ENCODE peak calls at places on chromosome 17, in four cellular contexts. P, C, Y and N are unnamed samples.

GRCh38 chr17:10156082-10156445 is 42.3 kb downstream of the GAS7 start:
- DNase-seq in P (no peak), C (no peak), Y (no peak), N (no peak)

GRCh38 chr17:47959825-47960655 is 2.4 kb upstream of the PRR15L start:
- DNase-seq in P (no peak), C (no peak), Y (no peak), N (no peak)

GRCh38 chr17:51667722-51668083 is 407.4 kb downstream of the UTP18 start:
- DNase-seq in P (no peak), C (no peak), Y (no peak), N (no peak)

GRCh38 chr17:39181303-39181702 is 15.3 kb upstream of the ARL5C start:
- DNase-seq in P (no peak), C (no peak), Y (no peak), N (no peak)

GRCh38 chr17:45284176-45285140 is 22.6 kb upstream of the SPATA32 start:
- DNase-seq in P (no peak), C (peak; percentile 55), Y (no peak), N (peak; percentile 26)

GRCh38 chr17:42608692-42609181 is 437 bp downstream of the RETREG3 start:
- DNase-seq in P (no peak), C (no peak), Y (no peak), N (no peak)

GRCh38 chr17:78653382-78653781 is 76.2 kb upstream of the DNAH17 start:
- DNase-seq in P (no peak), C (no peak), Y (no peak), N (no peak)

GRCh38 chr17:74953129-74953687 is 17.5 kb downstream of the OTOP3 start:
- DNase-seq in P (no peak), C (no peak), Y (no peak), N (no peak)

GRCh38 chr17:45861185-45861584 is 16.5 kb downstream of the SPPL2C start:
- DNase-seq in P (no peak), C (no peak), Y (no peak), N (no peak)

GRCh38 chr17:31428111-31428510 is 36.6 kb downstream of the RAB11FIP4 start:
- DNase-seq in P (no peak), C (no peak), Y (no peak), N (no peak)

GRCh38 chr17:47733414-47734288 is 615 bp downstream of the TBX21 start:
- DNase-seq in P (no peak), C (no peak), Y (peak; percentile 28), N (no peak)

GRCh38 chr17:61806941-61807340 is 56.4 kb downstream of the BRIP1 start:
- DNase-seq in P (no peak), C (no peak), Y (no peak), N (no peak)

GRCh38 chr17:38970128-38970527 is 2.9 kb upstream of the FBXO47 start:
- DNase-seq in P (no peak), C (no peak), Y (no peak), N (no peak)

GRCh38 chr17:81339502-81340296 is 44.6 kb upstream of the SLC38A10 start:
- DNase-seq in P (no peak), C (no peak), Y (no peak), N (no peak)

GRCh38 chr17:1180958-1181768 is 1.4 kb upstream of the ABR start:
- DNase-seq in P (no peak), C (no peak), Y (peak; percentile 44), N (no peak)

GRCh38 chr17:40980594-40980993 is 3.5 kb downstream of the KRT40 start:
- DNase-seq in P (no peak), C (no peak), Y (peak; percentile 73), N (no peak)

GRCh38 chr17:74522381-74523090 is 8.7 kb downstream of the CD300LB start:
- DNase-seq in P (no peak), C (no peak), Y (no peak), N (no peak)

GRCh38 chr17:3008336-3009279 is 54.8 kb downstream of the OR1D5 start:
- DNase-seq in P (no peak), C (no peak), Y (no peak), N (no peak)

GRCh38 chr17:82492647-82493516 is 26.6 kb upstream of the FOXK2 start:
- DNase-seq in P (peak; percentile 13), C (no peak), Y (no peak), N (no peak)

GRCh38 chr17:13484020-13484419 is 117.7 kb downstream of the HS3ST3A1 start:
- DNase-seq in P (no peak), C (no peak), Y (no peak), N (no peak)

GRCh38 chr17:27513849-27514248 is 57.6 kb downstream of the KSR1 start:
- DNase-seq in P (no peak), C (no peak), Y (no peak), N (no peak)

GRCh38 chr17:30256756-30257506 is 21.4 kb upstream of the SLC6A4 start:
- DNase-seq in P (no peak), C (no peak), Y (no peak), N (no peak)

GRCh38 chr17:56652608-56653007 is 59.1 kb downstream of the NOG start:
- DNase-seq in P (no peak), C (no peak), Y (no peak), N (no peak)

GRCh38 chr17:20925091-20925490 is 117.7 kb downstream of the USP22 start:
- DNase-seq in P (no peak), C (no peak), Y (no peak), N (no peak)

GRCh38 chr17:19705201-19705600 is 11.2 kb downstream of the SLC47A2 start:
- DNase-seq in P (no peak), C (no peak), Y (no peak), N (no peak)

GRCh38 chr17:19002805-19003542 is 1.6 kb downstream of the FAM83G start:
- DNase-seq in P (no peak), C (peak; percentile 46), Y (no peak), N (no peak)

GRCh38 chr17:12230411-12230810 is 209.7 kb downstream of the MAP2K4 start:
- DNase-seq in P (peak; percentile 6), C (no peak), Y (no peak), N (no peak)

GRCh38 chr17:57295526-57296023 is 39.3 kb downstream of the MSI2 start:
- DNase-seq in P (peak; percentile 26), C (no peak), Y (no peak), N (no peak)

GRCh38 chr17:80959330-80960036 is 32.2 kb upstream of the CHMP6 start:
- DNase-seq in P (peak; percentile 11), C (no peak), Y (no peak), N (no peak)

GRCh38 chr17:63454915-63455314 is 8.8 kb upstream of the CYB561 start:
- DNase-seq in P (no peak), C (no peak), Y (no peak), N (no peak)
- TF ChIP-seq CTCF in P (no peak), C (no peak), Y (no peak), N (no peak)

DNA sequence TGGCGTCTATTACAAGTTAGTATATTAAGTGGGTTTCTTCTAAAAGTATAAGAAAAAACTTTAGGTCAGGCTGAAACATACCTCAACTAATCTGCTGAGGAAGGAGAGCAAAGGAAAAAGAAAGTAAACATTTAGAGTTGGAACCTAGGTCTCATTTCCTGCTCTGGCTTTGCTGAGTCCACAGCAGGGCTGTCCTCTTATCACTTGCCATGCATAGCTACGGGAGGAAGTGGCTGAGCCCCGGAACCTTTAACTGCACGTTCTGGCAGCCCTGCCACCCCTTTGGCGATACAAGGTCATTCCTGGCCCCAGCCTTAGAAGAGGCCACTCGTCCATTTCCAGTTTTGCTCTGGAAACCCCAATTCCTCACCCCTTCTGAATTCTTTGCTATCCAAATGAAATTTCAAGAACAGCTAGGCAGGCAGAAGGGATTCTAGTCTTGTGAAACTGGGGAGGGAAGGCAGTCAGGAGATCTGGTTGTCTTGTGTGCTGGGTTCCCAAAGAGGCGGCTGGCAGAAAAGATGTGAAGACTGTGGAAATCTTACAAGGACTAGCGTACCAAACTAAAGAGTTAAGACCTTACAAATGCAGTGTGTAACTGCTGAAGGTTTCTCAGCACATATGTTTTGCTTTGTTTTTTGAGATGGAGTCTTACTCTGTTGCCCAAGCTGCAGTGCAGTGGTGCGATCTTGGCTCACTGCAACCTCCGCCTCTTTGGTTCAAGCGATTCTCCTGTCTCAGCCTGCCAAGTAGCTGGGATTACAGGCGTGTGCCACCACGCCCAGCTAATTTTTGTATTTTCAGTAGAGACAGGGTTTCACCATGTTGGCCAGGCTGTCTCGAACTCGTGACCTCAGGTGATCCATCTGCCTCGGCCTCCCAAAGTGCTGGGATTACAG is 19.1 kb downstream of the WIPI1 start:
- DNase-seq in P (no peak), C (peak; percentile 58), Y (peak; percentile 65), N (no peak)
- H3K27ac ChIP-seq in P (peak overlapping the region; percentile 57), C (peak overlapping the region; percentile 17), Y (peak overlapping the region; percentile 4), N (peak overlapping the region; percentile 46)

GRCh38 chr17:65174974-65175373 is 37.8 kb downstream of the RGS9 start:
- DNase-seq in P (no peak), C (no peak), Y (no peak), N (no peak)
- H3K27me3 ChIP-seq in P (no peaks in the 10 kb centered on the region), C (no peaks in the 10 kb centered on the region), Y (no peaks in the 10 kb centered on the region), N (no peaks in the 10 kb centered on the region)

GRCh38 chr17:76104896-76105231 is 1.3 kb upstream of the EXOC7 start:
- DNase-seq in P (no peak), C (no peak), Y (no peak), N (no peak)

GRCh38 chr17:76102944-76103273 is 678 bp downstream of the EXOC7 start:
- DNase-seq in P (no peak), C (no peak), Y (no peak), N (no peak)

GRCh38 chr17:76104140-76104895 is 731 bp upstream of the EXOC7 start:
- DNase-seq in P (no peak), C (no peak), Y (no peak), N (no peak)

GRCh38 chr17:76103274-76104139 is at the start of gene EXOC7:
- DNase-seq in P (peak; percentile 68), C (peak; percentile 88), Y (peak; percentile 97), N (peak; percentile 90)

DNA sequence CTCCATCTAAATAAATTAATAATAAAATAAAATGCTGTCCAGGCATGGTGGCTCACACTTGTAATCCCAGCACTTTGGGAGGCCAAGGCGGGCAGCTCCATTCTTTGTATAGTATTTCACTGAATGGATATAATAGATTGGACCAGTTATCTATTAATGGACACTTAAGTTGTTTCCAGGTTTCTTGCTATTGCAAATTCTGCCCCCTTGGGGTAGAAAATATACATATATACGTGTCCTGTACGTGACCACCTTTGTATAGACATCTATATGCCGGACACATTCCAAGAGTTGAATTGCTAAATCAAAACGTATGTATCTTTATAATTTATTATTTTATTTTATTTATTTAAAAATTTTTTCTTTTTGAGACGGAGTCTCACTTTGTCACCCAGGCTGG is 3.9 kb upstream of the EXOC7 start:
- DNase-seq in P (no peak), C (no peak), Y (no peak), N (no peak)
- TF ChIP-seq CTCF in P (no peak), C (peak; percentile 52), Y (peak; percentile 16), N (peak; percentile 30)